ENCODE peak calls at places on chromosomes 3 and 15, in four cellular contexts. One of them, this sample, is unnamed.
A peak's percentile ranks its signal among the peaks of the same experiment; 100 is the strongest.

GRCh38 chr3:145448436-145448835 is 712.5 kb downstream of the PLOD2 start:
- DNase-seq in heart left ventricle: no peak
- DNase-seq in A673: no peak
- DNase-seq in CD8-positive, alpha-beta T cell: no peak
- DNase-seq in this sample: no peak

GRCh38 chr3:117011687-117012250 is 302.2 kb downstream of the TUSC7 start:
- DNase-seq in A673: peak; percentile 77
- DNase-seq in heart left ventricle: no peak
- DNase-seq in CD8-positive, alpha-beta T cell: no peak
- DNase-seq in this sample: no peak

GRCh38 chr3:58202917-58203360 is 7.8 kb downstream of the DNASE1L3 start:
- DNase-seq in CD8-positive, alpha-beta T cell: no peak
- DNase-seq in heart left ventricle: no peak
- DNase-seq in A673: no peak
- DNase-seq in this sample: no peak

GRCh38 chr3:134357914-134358811 is 16.1 kb downstream of the AMOTL2 start:
- DNase-seq in heart left ventricle: no peak
- DNase-seq in A673: peak; percentile 91
- DNase-seq in CD8-positive, alpha-beta T cell: no peak
- DNase-seq in this sample: peak; percentile 79

GRCh38 chr3:71857926-71858325 is 73.0 kb upstream of the PROK2 start:
- DNase-seq in A673: no peak
- DNase-seq in CD8-positive, alpha-beta T cell: no peak
- DNase-seq in heart left ventricle: no peak
- DNase-seq in this sample: no peak

GRCh38 chr15:93974804-93975481 is 256.4 kb upstream of the MCTP2 start:
- DNase-seq in heart left ventricle: no peak
- DNase-seq in A673: peak; percentile 58
- DNase-seq in CD8-positive, alpha-beta T cell: no peak
- DNase-seq in this sample: peak; percentile 50

GRCh38 chr3:168416446-168416845 is 320.7 kb upstream of the GOLIM4 start:
- DNase-seq in A673: no peak
- DNase-seq in heart left ventricle: no peak
- DNase-seq in CD8-positive, alpha-beta T cell: no peak
- DNase-seq in this sample: no peak

GRCh38 chr15:67836477-67836876 is 3.4 kb downstream of the RNU6-1 start:
- DNase-seq in CD8-positive, alpha-beta T cell: no peak
- DNase-seq in heart left ventricle: no peak
- DNase-seq in A673: peak; percentile 60
- DNase-seq in this sample: no peak

GRCh38 chr15:67433495-67434099 is 87.3 kb upstream of the C15orf61 start:
- DNase-seq in A673: peak; percentile 67
- DNase-seq in CD8-positive, alpha-beta T cell: no peak
- DNase-seq in heart left ventricle: no peak
- DNase-seq in this sample: no peak

GRCh38 chr3:33582234-33582633 is 135.8 kb downstream of the CLASP2 start:
- DNase-seq in CD8-positive, alpha-beta T cell: no peak
- DNase-seq in heart left ventricle: no peak
- DNase-seq in A673: no peak
- DNase-seq in this sample: peak; percentile 39

GRCh38 chr15:58958811-58959210 is 25.3 kb upstream of the SLTM start:
- DNase-seq in A673: no peak
- DNase-seq in CD8-positive, alpha-beta T cell: no peak
- DNase-seq in heart left ventricle: no peak
- DNase-seq in this sample: no peak

GRCh38 chr3:53650424-53650823 is 156.0 kb downstream of the CACNA1D start:
- DNase-seq in CD8-positive, alpha-beta T cell: no peak
- DNase-seq in A673: no peak
- DNase-seq in heart left ventricle: no peak
- DNase-seq in this sample: no peak

GRCh38 chr15:93244691-93245615 is 155.9 kb upstream of the RGMA start:
- DNase-seq in A673: no peak
- DNase-seq in heart left ventricle: no peak
- DNase-seq in CD8-positive, alpha-beta T cell: no peak
- DNase-seq in this sample: no peak

GRCh38 chr3:50274371-50275104 is 4.3 kb upstream of the LSMEM2 start:
- DNase-seq in A673: peak; percentile 60
- DNase-seq in heart left ventricle: no peak
- DNase-seq in CD8-positive, alpha-beta T cell: peak; percentile 60
- DNase-seq in this sample: no peak

GRCh38 chr15:71687902-71688508 is 122.3 kb upstream of the NR2E3 start:
- DNase-seq in CD8-positive, alpha-beta T cell: no peak
- DNase-seq in A673: peak; percentile 14
- DNase-seq in heart left ventricle: no peak
- DNase-seq in this sample: no peak

GRCh38 chr3:101171797-101172196 is 148.6 kb downstream of the IMPG2 start:
- DNase-seq in A673: no peak
- DNase-seq in CD8-positive, alpha-beta T cell: no peak
- DNase-seq in heart left ventricle: no peak
- DNase-seq in this sample: no peak

GRCh38 chr15:36791849-36792618 is 212.6 kb downstream of the CDIN1 start:
- DNase-seq in heart left ventricle: peak; percentile 57
- DNase-seq in CD8-positive, alpha-beta T cell: no peak
- DNase-seq in A673: no peak
- DNase-seq in this sample: no peak

GRCh38 chr3:126621627-126622345 is 33.1 kb downstream of the TXNRD3 start:
- DNase-seq in A673: peak; percentile 80
- DNase-seq in CD8-positive, alpha-beta T cell: no peak
- DNase-seq in heart left ventricle: no peak
- DNase-seq in this sample: no peak

GRCh38 chr3:39848365-39848764 is 39.0 kb downstream of the MYRIP start:
- DNase-seq in A673: no peak
- DNase-seq in heart left ventricle: no peak
- DNase-seq in CD8-positive, alpha-beta T cell: no peak
- DNase-seq in this sample: no peak

GRCh38 chr3:72032435-72033118 is 247.6 kb upstream of the PROK2 start:
- DNase-seq in CD8-positive, alpha-beta T cell: no peak
- DNase-seq in heart left ventricle: no peak
- DNase-seq in A673: no peak
- DNase-seq in this sample: no peak

GRCh38 chr15:33955945-33956344 is 12.4 kb upstream of the CHRM5 start:
- DNase-seq in A673: no peak
- DNase-seq in heart left ventricle: no peak
- DNase-seq in CD8-positive, alpha-beta T cell: no peak
- DNase-seq in this sample: peak; percentile 42

GRCh38 chr3:25556504-25556903 is 108.2 kb downstream of the TOP2B start:
- DNase-seq in CD8-positive, alpha-beta T cell: no peak
- DNase-seq in heart left ventricle: no peak
- DNase-seq in A673: no peak
- DNase-seq in this sample: no peak

GRCh38 chr3:23198801-23199200 is 4.3 kb upstream of the UBE2E2 start:
- DNase-seq in heart left ventricle: no peak
- DNase-seq in CD8-positive, alpha-beta T cell: no peak
- DNase-seq in A673: no peak
- DNase-seq in this sample: no peak

GRCh38 chr15:34754674-34755418 is at the start of gene GJD2:
- DNase-seq in CD8-positive, alpha-beta T cell: no peak
- DNase-seq in heart left ventricle: no peak
- DNase-seq in A673: no peak
- DNase-seq in this sample: no peak

GRCh38 chr15:86608461-86608860 is 528.8 kb downstream of the AGBL1 start:
- DNase-seq in CD8-positive, alpha-beta T cell: no peak
- DNase-seq in A673: no peak
- DNase-seq in heart left ventricle: no peak
- DNase-seq in this sample: no peak

GRCh38 chr15:90982135-90982534 is 12.2 kb downstream of the PRC1 start:
- DNase-seq in CD8-positive, alpha-beta T cell: no peak
- DNase-seq in A673: no peak
- DNase-seq in heart left ventricle: no peak
- DNase-seq in this sample: no peak

GRCh38 chr3:108131105-108131794 is 40.4 kb upstream of the CD47 start:
- DNase-seq in A673: no peak
- DNase-seq in heart left ventricle: no peak
- DNase-seq in CD8-positive, alpha-beta T cell: no peak
- DNase-seq in this sample: no peak

GRCh38 chr15:89531796-89532537 is 35.6 kb upstream of the RHCG start:
- DNase-seq in A673: no peak
- DNase-seq in CD8-positive, alpha-beta T cell: no peak
- DNase-seq in heart left ventricle: no peak
- DNase-seq in this sample: no peak

GRCh38 chr15:50819344-50819743 is 53.8 kb upstream of the SPPL2A start:
- DNase-seq in A673: no peak
- DNase-seq in CD8-positive, alpha-beta T cell: no peak
- DNase-seq in heart left ventricle: no peak
- DNase-seq in this sample: no peak

GRCh38 chr3:179716811-179717210 is 64.0 kb downstream of the USP13 start:
- DNase-seq in A673: no peak
- DNase-seq in CD8-positive, alpha-beta T cell: no peak
- DNase-seq in heart left ventricle: no peak
- DNase-seq in this sample: no peak

GRCh38 chr3:177807150-177807875 is 610.0 kb upstream of the TBL1XR1 start:
- DNase-seq in A673: no peak
- DNase-seq in CD8-positive, alpha-beta T cell: no peak
- DNase-seq in heart left ventricle: no peak
- DNase-seq in this sample: no peak

GRCh38 chr3:42256135-42256819 is 9.7 kb downstream of the CCK start:
- DNase-seq in CD8-positive, alpha-beta T cell: no peak
- DNase-seq in heart left ventricle: no peak
- DNase-seq in A673: no peak
- DNase-seq in this sample: no peak

GRCh38 chr3:194730369-194730768 is 44.7 kb downstream of the FAM43A start:
- DNase-seq in CD8-positive, alpha-beta T cell: no peak
- DNase-seq in A673: peak; percentile 96
- DNase-seq in heart left ventricle: no peak
- DNase-seq in this sample: no peak

GRCh38 chr3:24519368-24520100 is 24.9 kb upstream of the THRB start:
- DNase-seq in heart left ventricle: no peak
- DNase-seq in A673: no peak
- DNase-seq in CD8-positive, alpha-beta T cell: no peak
- DNase-seq in this sample: no peak

GRCh38 chr15:71218272-71218805 is 103.1 kb downstream of the THSD4 start:
- DNase-seq in CD8-positive, alpha-beta T cell: no peak
- DNase-seq in heart left ventricle: no peak
- DNase-seq in A673: no peak
- DNase-seq in this sample: no peak

DNA sequence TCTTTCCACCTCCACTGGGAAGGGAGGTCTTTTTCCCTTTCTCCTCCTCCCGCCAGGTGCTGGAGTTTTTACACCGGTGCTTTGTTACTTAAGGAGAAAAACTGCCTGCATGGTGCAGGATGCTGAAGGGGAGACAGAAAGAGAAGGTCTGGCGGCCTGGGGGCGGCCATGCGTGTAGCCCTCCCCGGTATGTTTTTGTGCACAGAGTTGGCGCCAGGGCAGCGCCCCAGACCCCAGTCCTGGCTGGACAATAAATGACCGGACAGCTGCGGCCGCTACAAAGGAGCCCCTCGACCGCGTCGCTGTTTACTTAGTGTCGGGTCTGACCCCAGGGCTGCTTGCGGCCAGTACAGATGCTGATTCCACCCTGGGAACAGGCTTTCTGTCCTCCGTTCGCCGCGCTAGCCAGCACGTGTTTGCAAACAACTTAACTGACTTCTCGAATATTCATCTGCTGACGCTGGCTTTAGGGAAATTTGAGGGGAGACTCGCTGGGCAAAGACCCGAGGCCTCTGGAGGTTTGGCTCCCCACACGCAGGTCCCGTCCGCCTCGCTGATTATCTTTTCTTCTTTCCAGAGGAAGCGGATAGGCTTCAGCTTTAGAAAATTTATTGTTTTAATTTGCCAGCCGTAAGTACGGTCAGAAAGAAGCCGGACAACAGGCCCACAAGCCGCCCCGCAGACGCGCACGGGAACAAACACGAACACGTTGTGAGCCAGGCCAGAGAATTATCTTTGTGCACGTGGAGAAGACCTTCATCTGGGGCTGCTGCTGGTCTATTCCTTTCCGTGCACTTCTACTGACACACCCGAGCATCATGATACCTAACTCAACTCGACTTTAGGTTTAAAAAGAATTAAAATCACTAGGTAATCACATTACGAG is 46.9 kb downstream of the ZIC4 start:
- DNase-seq in CD8-positive, alpha-beta T cell: no peak
- DNase-seq in A673: no peak
- DNase-seq in heart left ventricle: no peak
- DNase-seq in this sample: no peak
- H3K4me3 ChIP-seq in CD8-positive, alpha-beta T cell: no peak overlapping the region
- H3K4me3 ChIP-seq in A673: no peak overlapping the region
- H3K4me3 ChIP-seq in heart left ventricle: no peak overlapping the region
- H3K4me3 ChIP-seq in this sample: no peak overlapping the region

GRCh38 chr3:2869905-2870304 is 240.3 kb downstream of the IL5RA start:
- DNase-seq in A673: no peak
- DNase-seq in heart left ventricle: no peak
- DNase-seq in CD8-positive, alpha-beta T cell: no peak
- DNase-seq in this sample: no peak
- H3K4me3 ChIP-seq in A673: no peak overlapping the region
- H3K4me3 ChIP-seq in heart left ventricle: no peak overlapping the region
- H3K4me3 ChIP-seq in CD8-positive, alpha-beta T cell: no peak overlapping the region
- H3K4me3 ChIP-seq in this sample: no peak overlapping the region

GRCh38 chr3:18443670-18444596 is 18.8 kb upstream of the SATB1 start:
- DNase-seq in heart left ventricle: peak; percentile 63
- DNase-seq in A673: peak; percentile 11
- DNase-seq in CD8-positive, alpha-beta T cell: no peak
- DNase-seq in this sample: peak; percentile 25

GRCh38 chr3:18447720-18448119 is 22.6 kb upstream of the SATB1 start:
- DNase-seq in heart left ventricle: no peak
- DNase-seq in A673: no peak
- DNase-seq in CD8-positive, alpha-beta T cell: no peak
- DNase-seq in this sample: no peak

GRCh38 chr3:18444597-18445420 is 19.7 kb upstream of the SATB1 start:
- DNase-seq in CD8-positive, alpha-beta T cell: peak; percentile 72
- DNase-seq in A673: peak; percentile 71
- DNase-seq in heart left ventricle: peak; percentile 89
- DNase-seq in this sample: peak; percentile 50

GRCh38 chr3:18445421-18446066 is 20.4 kb upstream of the SATB1 start:
- DNase-seq in A673: no peak
- DNase-seq in heart left ventricle: peak; percentile 50
- DNase-seq in CD8-positive, alpha-beta T cell: peak; percentile 73
- DNase-seq in this sample: peak; percentile 26

GRCh38 chr3:18446067-18446793 is 21.1 kb upstream of the SATB1 start:
- DNase-seq in heart left ventricle: no peak
- DNase-seq in CD8-positive, alpha-beta T cell: no peak
- DNase-seq in A673: no peak
- DNase-seq in this sample: no peak
- H3K4me3 ChIP-seq in heart left ventricle: no peak overlapping the region
- H3K4me3 ChIP-seq in CD8-positive, alpha-beta T cell: peak overlapping the region; percentile 88
- H3K4me3 ChIP-seq in A673: no peak overlapping the region
- H3K4me3 ChIP-seq in this sample: peak overlapping the region; percentile 41

DNA sequence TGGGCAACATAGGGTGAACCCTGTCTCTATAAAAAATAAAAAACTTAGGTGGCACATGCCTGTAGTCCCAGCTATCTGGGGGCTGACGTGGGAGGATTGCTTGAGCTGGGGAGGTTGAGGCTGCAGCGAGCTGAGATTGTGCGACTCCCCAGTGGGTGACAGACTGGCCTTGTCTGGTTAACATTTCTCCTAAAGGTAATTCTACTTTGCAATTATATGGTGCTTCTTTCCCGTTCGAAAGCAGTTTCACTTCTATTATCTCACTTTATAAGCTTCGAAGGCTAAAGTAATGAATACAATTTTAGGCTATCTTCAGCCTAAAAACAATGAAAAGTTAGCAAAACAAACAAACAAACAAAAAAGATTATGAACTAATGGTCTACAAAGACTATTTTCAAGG is 35.3 kb downstream of the COMMD2 start:
- DNase-seq in CD8-positive, alpha-beta T cell: no peak
- DNase-seq in A673: no peak
- DNase-seq in heart left ventricle: no peak
- DNase-seq in this sample: no peak
- H3K4me3 ChIP-seq in CD8-positive, alpha-beta T cell: no peak overlapping the region
- H3K4me3 ChIP-seq in A673: no peak overlapping the region
- H3K4me3 ChIP-seq in heart left ventricle: peak overlapping the region; percentile 12
- H3K4me3 ChIP-seq in this sample: no peak overlapping the region

This sample was measured in Caco-2.